ENCODE peak calls at places on chromosomes 16 and 17, in six cellular contexts. P is ACHN; K is endothelial cell; S is tibial artery; O is stimulated activated CD4-positive, alpha-beta T cell treated with anti-CD3 and anti-CD28 coated beads, Interleukin-1b, Interleukin-23, amount 100 ng/mL, for 24 hours; E is HEK293T. A is an unnamed sample.

GRCh38 chr16:67537636-67538591 is 9.3 kb downstream of the RIPOR1 start:
- DNase-seq in O (no peak), E (no peak), P (no peak), S (no peak), K (peak; percentile 84), A (peak; percentile 90)

GRCh38 chr17:73343739-73344454 is 32.1 kb upstream of the CDC42EP4 start:
- DNase-seq in O (no peak), K (no peak), P (no peak), S (no peak), E (no peak), A (peak; percentile 62)

GRCh38 chr17:40551091-40551873 is 14.0 kb downstream of the CCR7 start:
- DNase-seq in O (no peak), E (no peak), P (no peak), K (no peak), S (peak; percentile 91), A (peak; percentile 18)

GRCh38 chr16:60107467-60107866 is 1373.4 kb upstream of the GOT2 start:
- DNase-seq in K (no peak), E (no peak), O (no peak), S (no peak), P (no peak), A (no peak)

GRCh38 chr16:11967195-11967911 is 2.3 kb downstream of the TNFRSF17 start:
- DNase-seq in K (no peak), S (no peak), E (no peak), P (no peak), O (no peak), A (no peak)

GRCh38 chr16:77299395-77299794 is 100.2 kb downstream of the SYCE1L start:
- DNase-seq in S (no peak), P (peak; percentile 24), K (no peak), E (no peak), O (no peak), A (no peak)

GRCh38 chr16:54076006-54076504 is 210.5 kb downstream of the IRX3 start:
- DNase-seq in E (no peak), P (no peak), O (no peak), K (no peak), S (no peak), A (no peak)

GRCh38 chr17:28333083-28333746 is 2.1 kb downstream of the IFT20 start:
- DNase-seq in K (no peak), E (no peak), P (no peak), S (no peak), O (no peak), A (no peak)

GRCh38 chr17:80474231-80474932 is 2.0 kb downstream of the NPTX1 start:
- DNase-seq in K (no peak), S (no peak), O (no peak), E (peak; percentile 75), P (peak; percentile 65), A (peak; percentile 83)

A was measured in H7.